ENCODE peak calls at places on chromosomes 4 and X, in four cellular contexts. One of them, this sample, is unnamed.

GRCh38 chrX:118698516-118699247 is 28.7 kb upstream of the IL13RA1 start:
- DNase-seq in K562: no peak
- DNase-seq in GM12878: no peak
- DNase-seq in HL-60: peak
- DNase-seq in this sample: no peak

GRCh38 chrX:150502979-150503897 is 65.2 kb upstream of the MTM1 start:
- DNase-seq in K562: no peak
- DNase-seq in HL-60: no peak
- DNase-seq in GM12878: no peak
- DNase-seq in this sample: no peak

GRCh38 chr4:14449308-14449707 is 553.0 kb upstream of the CPEB2 start:
- DNase-seq in GM12878: no peak
- DNase-seq in K562: no peak
- DNase-seq in HL-60: no peak
- DNase-seq in this sample: no peak

GRCh38 chr4:53039741-53040458 is 177.8 kb downstream of the RASL11B start:
- DNase-seq in HL-60: peak
- DNase-seq in K562: peak
- DNase-seq in GM12878: no peak
- DNase-seq in this sample: no peak

GRCh38 chr4:40183615-40184411 is 13.0 kb upstream of the RHOH start:
- DNase-seq in HL-60: peak
- DNase-seq in K562: no peak
- DNase-seq in GM12878: no peak
- DNase-seq in this sample: no peak

GRCh38 chr4:159043861-159044260 is 59.0 kb upstream of the RAPGEF2 start:
- DNase-seq in K562: no peak
- DNase-seq in GM12878: no peak
- DNase-seq in HL-60: no peak
- DNase-seq in this sample: no peak

GRCh38 chr4:1683903-1684755 is at the start of gene FAM53A:
- DNase-seq in HL-60: peak
- DNase-seq in K562: peak
- DNase-seq in GM12878: peak
- DNase-seq in this sample: peak

GRCh38 chr4:150342945-150343344 is 239.0 kb upstream of the MAB21L2 start:
- DNase-seq in K562: no peak
- DNase-seq in HL-60: no peak
- DNase-seq in GM12878: no peak
- DNase-seq in this sample: no peak

GRCh38 chr4:41400296-41400695 is 137.7 kb upstream of the LIMCH1 start:
- DNase-seq in GM12878: no peak
- DNase-seq in HL-60: no peak
- DNase-seq in K562: no peak
- DNase-seq in this sample: no peak

GRCh38 chr4:41887821-41888699 is 47.2 kb upstream of the TMEM33 start:
- DNase-seq in K562: peak
- DNase-seq in HL-60: peak
- DNase-seq in GM12878: no peak
- DNase-seq in this sample: no peak

GRCh38 chr4:14862881-14863280 is 139.4 kb upstream of the CPEB2 start:
- DNase-seq in HL-60: no peak
- DNase-seq in K562: peak
- DNase-seq in GM12878: no peak
- DNase-seq in this sample: no peak

GRCh38 chrX:150879855-150880807 is 18.3 kb downstream of the CD99L2 start:
- DNase-seq in GM12878: peak
- DNase-seq in K562: no peak
- DNase-seq in HL-60: no peak
- DNase-seq in this sample: no peak

DNA sequence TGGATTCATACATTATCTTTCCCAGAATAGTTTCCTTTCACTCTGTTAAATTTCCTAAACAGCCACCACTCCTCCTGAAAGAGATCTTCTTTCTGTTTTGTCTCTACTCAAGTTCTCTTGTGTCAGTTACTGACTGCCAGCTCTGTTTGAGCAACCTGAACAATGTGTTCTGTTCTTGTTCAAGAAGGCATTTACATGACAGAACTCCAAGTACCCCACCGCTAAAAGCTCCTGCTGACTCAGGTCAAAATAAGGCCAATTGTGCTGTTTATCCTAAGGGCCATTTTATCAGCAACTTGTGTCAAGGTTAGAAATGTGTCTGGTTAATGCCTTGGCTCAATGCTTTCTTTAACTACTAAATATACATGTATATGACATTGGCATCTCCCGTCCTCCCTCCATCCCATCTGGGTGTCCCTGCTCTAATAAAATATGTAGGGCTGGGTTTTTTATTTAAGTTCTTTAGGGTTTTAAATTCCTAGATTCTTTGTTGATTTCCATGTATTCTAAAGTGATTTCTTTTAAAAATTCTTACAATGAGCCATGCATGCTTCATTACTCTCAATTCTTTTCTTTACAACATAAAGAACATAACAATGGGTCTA is 144.3 kb upstream of the PAQR3 start:
- DNase-seq in K562: no peak
- DNase-seq in GM12878: no peak
- DNase-seq in HL-60: no peak
- DNase-seq in this sample: no peak
- TF ChIP-seq POLR2AphosphoS5 in K562: no peak
- TF ChIP-seq POLR2AphosphoS5 in GM12878: no peak
- TF ChIP-seq POLR2AphosphoS5 in HL-60: no peak
- TF ChIP-seq POLR2AphosphoS5 in this sample: no peak

GRCh38 chrX:22220941-22221340 is 51.8 kb upstream of the CBLL2 start:
- DNase-seq in GM12878: no peak
- DNase-seq in HL-60: no peak
- DNase-seq in K562: no peak
- DNase-seq in this sample: no peak
- TF ChIP-seq SPI1 in GM12878: no peak
- TF ChIP-seq SPI1 in HL-60: no peak
- TF ChIP-seq SPI1 in K562: no peak
- TF ChIP-seq SPI1 in this sample: no peak

GRCh38 chr4:56907489-56908205 is at the start of gene REST:
- DNase-seq in GM12878: no peak
- DNase-seq in K562: peak
- DNase-seq in HL-60: peak
- DNase-seq in this sample: peak

GRCh38 chr4:56910172-56910967 is 2.7 kb downstream of the REST start:
- DNase-seq in GM12878: no peak
- DNase-seq in K562: no peak
- DNase-seq in HL-60: no peak
- DNase-seq in this sample: no peak

GRCh38 chr4:56907009-56907408 is 691 bp upstream of the REST start:
- DNase-seq in K562: no peak
- DNase-seq in HL-60: no peak
- DNase-seq in GM12878: no peak
- DNase-seq in this sample: no peak

GRCh38 chr4:56908206-56909082 is 744 bp downstream of the REST start:
- DNase-seq in HL-60: peak
- DNase-seq in K562: peak
- DNase-seq in GM12878: no peak
- DNase-seq in this sample: peak

GRCh38 chr4:56909083-56909981 is 1.6 kb downstream of the REST start:
- DNase-seq in K562: no peak
- DNase-seq in GM12878: no peak
- DNase-seq in HL-60: peak
- DNase-seq in this sample: peak
- TF ChIP-seq POLR2AphosphoS5 in K562: no peak
- TF ChIP-seq POLR2AphosphoS5 in GM12878: no peak
- TF ChIP-seq POLR2AphosphoS5 in HL-60: peak
- TF ChIP-seq POLR2AphosphoS5 in this sample: no peak

DNA sequence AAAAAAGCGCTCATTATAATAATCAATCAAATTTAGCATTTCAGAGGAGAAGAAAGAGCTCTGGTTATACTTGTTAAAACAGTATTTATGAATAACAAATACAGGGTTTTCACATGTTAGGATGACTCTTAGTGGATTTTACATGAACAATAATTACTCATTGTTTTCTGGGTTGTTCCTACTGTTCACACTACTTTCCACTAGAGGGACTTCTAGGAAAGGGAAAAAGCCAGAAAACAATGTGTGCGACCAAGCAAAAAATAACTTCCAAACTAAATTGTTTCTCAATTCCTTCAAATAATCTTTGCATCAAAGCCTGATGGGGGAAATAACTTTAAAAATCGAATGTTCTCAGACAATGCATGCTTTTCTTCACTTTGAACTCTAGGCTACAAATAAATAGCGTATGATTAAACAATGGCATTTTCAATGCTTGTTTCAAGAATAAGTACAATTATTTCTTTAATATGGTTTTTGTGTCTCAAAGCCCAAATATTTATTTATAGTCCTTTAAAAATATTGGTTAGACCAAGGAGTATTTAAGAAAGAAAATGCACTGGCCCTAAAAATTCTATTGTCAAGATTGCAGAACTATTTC is 72.0 kb upstream of the ETNPPL start:
- DNase-seq in HL-60: no peak
- DNase-seq in GM12878: no peak
- DNase-seq in K562: no peak
- DNase-seq in this sample: no peak
- TF ChIP-seq SPI1 in HL-60: no peak
- TF ChIP-seq SPI1 in GM12878: no peak
- TF ChIP-seq SPI1 in K562: no peak
- TF ChIP-seq SPI1 in this sample: no peak

GRCh38 chr4:158036998-158037397 is 135.8 kb downstream of the GASK1B start:
- DNase-seq in HL-60: no peak
- DNase-seq in K562: no peak
- DNase-seq in GM12878: no peak
- DNase-seq in this sample: no peak

GRCh38 chr4:158038718-158039117 is 134.1 kb downstream of the GASK1B start:
- DNase-seq in K562: no peak
- DNase-seq in HL-60: no peak
- DNase-seq in GM12878: no peak
- DNase-seq in this sample: no peak

GRCh38 chr4:158035662-158036195 is 137.1 kb downstream of the GASK1B start:
- DNase-seq in GM12878: no peak
- DNase-seq in HL-60: no peak
- DNase-seq in K562: no peak
- DNase-seq in this sample: no peak

GRCh38 chr4:158032733-158033415 is 140.0 kb downstream of the GASK1B start:
- DNase-seq in K562: no peak
- DNase-seq in GM12878: no peak
- DNase-seq in HL-60: no peak
- DNase-seq in this sample: no peak

DNA sequence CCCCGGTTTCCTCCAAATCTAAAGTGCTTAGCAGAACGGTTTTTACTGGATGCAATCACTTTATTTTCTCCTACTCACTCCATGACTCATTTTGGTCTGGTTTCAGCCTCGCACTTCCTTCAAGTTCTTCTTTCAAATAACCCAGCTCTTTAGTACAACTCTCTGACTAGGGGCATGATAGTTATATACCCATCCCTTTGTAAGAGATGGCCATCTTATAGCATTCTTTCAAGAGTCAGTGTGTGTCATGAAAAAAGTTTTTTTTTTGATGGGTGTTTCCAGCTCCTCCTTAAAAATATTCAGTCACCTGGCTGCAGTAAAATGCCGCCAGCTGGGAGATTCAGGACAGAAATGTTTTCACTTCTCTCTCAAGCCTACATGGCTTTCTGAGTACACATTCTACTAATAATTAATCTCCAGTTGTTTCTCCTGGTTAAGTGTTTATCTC is 139.4 kb downstream of the GASK1B start:
- DNase-seq in K562: no peak
- DNase-seq in HL-60: no peak
- DNase-seq in GM12878: no peak
- DNase-seq in this sample: no peak
- TF ChIP-seq POLR2AphosphoS5 in K562: no peak
- TF ChIP-seq POLR2AphosphoS5 in HL-60: no peak
- TF ChIP-seq POLR2AphosphoS5 in GM12878: no peak
- TF ChIP-seq POLR2AphosphoS5 in this sample: no peak

GRCh38 chrX:109533005-109533404 is 3.6 kb upstream of the NXT2 start:
- DNase-seq in GM12878: no peak
- DNase-seq in K562: no peak
- DNase-seq in HL-60: peak
- DNase-seq in this sample: no peak
- TF ChIP-seq SPI1 in GM12878: peak
- TF ChIP-seq SPI1 in K562: peak
- TF ChIP-seq SPI1 in HL-60: peak
- TF ChIP-seq SPI1 in this sample: peak

GRCh38 chrX:34778961-34779360 is 121.9 kb upstream of the TMEM47 start:
- DNase-seq in GM12878: no peak
- DNase-seq in K562: no peak
- DNase-seq in HL-60: no peak
- DNase-seq in this sample: no peak
- TF ChIP-seq POLR2AphosphoS5 in GM12878: no peak
- TF ChIP-seq POLR2AphosphoS5 in K562: no peak
- TF ChIP-seq POLR2AphosphoS5 in HL-60: no peak
- TF ChIP-seq POLR2AphosphoS5 in this sample: no peak

GRCh38 chrX:145405012-145405411 is 157.7 kb downstream of the SPANXN1 start:
- DNase-seq in HL-60: peak
- DNase-seq in K562: peak
- DNase-seq in GM12878: no peak
- DNase-seq in this sample: no peak
- TF ChIP-seq SPI1 in HL-60: no peak
- TF ChIP-seq SPI1 in K562: no peak
- TF ChIP-seq SPI1 in GM12878: no peak
- TF ChIP-seq SPI1 in this sample: no peak